ENCODE peak calls at places on chromosomes 4 and X, in five cellular contexts. V, I, P, X and T are unnamed samples. For H3K4me1 and H3K9me3, the result is how much of the 10 kb centered on the place peaks cover.

GRCh38 chr4:186067757-186068385 is 1.1 kb upstream of the TLR3 start:
- DNase-seq in V (peak), I (peak), P (no peak), X (peak), T (peak)

GRCh38 chr4:163681208-163681821 is 186.8 kb downstream of the TMA16 start:
- DNase-seq in V (no peak), I (peak), P (peak), X (peak), T (peak)

GRCh38 chr4:65383589-65384305 is 286.5 kb downstream of the EPHA5 start:
- DNase-seq in V (no peak), I (peak), P (no peak), X (no peak), T (peak)

GRCh38 chrX:16778545-16778944 is 7.7 kb upstream of the TXLNG start:
- DNase-seq in V (no peak), I (no peak), P (no peak), X (peak), T (no peak)

GRCh38 chr4:176393306-176394013 is 73.7 kb downstream of the SPCS3 start:
- DNase-seq in V (no peak), I (no peak), P (no peak), X (no peak), T (no peak)

GRCh38 chrX:54157561-54157960 is 25.5 kb downstream of the FAM120C start:
- DNase-seq in V (no peak), I (no peak), P (no peak), X (no peak), T (no peak)

GRCh38 chr4:129254526-129254925 is 158.6 kb downstream of the C4orf33 start:
- DNase-seq in V (no peak), I (no peak), P (no peak), X (no peak), T (no peak)

GRCh38 chrX:17549005-17549685 is 174.1 kb downstream of the NHS start:
- DNase-seq in V (no peak), I (no peak), P (no peak), X (no peak), T (no peak)

GRCh38 chr4:132792305-132792704 is 356.8 kb upstream of the PCDH10 start:
- DNase-seq in V (no peak), I (no peak), P (no peak), X (no peak), T (no peak)

GRCh38 chrX:133413218-133413925 is 1.9 kb downstream of the GPC4 start:
- DNase-seq in V (no peak), I (no peak), P (no peak), X (no peak), T (no peak)

GRCh38 chr4:161254375-161254774 is 909.4 kb downstream of the FSTL5 start:
- DNase-seq in V (no peak), I (peak), P (no peak), X (no peak), T (no peak)

GRCh38 chr4:30667919-30668318 is 52.2 kb upstream of the PCDH7 start:
- DNase-seq in V (no peak), I (no peak), P (no peak), X (no peak), T (no peak)

GRCh38 chr4:67327245-67327860 is 217.9 kb downstream of the CENPC start:
- DNase-seq in V (peak), I (peak), P (peak), X (peak), T (peak)

GRCh38 chr4:81965911-81966310 is 407.9 kb downstream of the HNRNPD start:
- DNase-seq in V (no peak), I (no peak), P (no peak), X (no peak), T (no peak)

GRCh38 chrX:101750744-101751143 is 91.1 kb upstream of the ARMCX2 start:
- DNase-seq in V (no peak), I (no peak), P (no peak), X (no peak), T (no peak)

GRCh38 chr4:55661398-55662056 is 25.4 kb upstream of the NMU start:
- DNase-seq in V (no peak), I (no peak), P (no peak), X (no peak), T (no peak)

GRCh38 chr4:15244354-15244753 is 183.5 kb upstream of the C1QTNF7 start:
- DNase-seq in V (no peak), I (no peak), P (no peak), X (no peak), T (no peak)

GRCh38 chr4:14218641-14219040 is 591.1 kb upstream of the BOD1L1 start:
- DNase-seq in V (no peak), I (no peak), P (no peak), X (no peak), T (no peak)

GRCh38 chrX:106415276-106415895 is 196.4 kb upstream of the RADX start:
- DNase-seq in V (no peak), I (peak), P (peak), X (peak), T (peak)

GRCh38 chr4:83722730-83723269 is 186.9 kb downstream of the GPAT3 start:
- DNase-seq in V (no peak), I (no peak), P (no peak), X (no peak), T (no peak)

GRCh38 chr4:152039085-152039484 is 278.3 kb upstream of the GATB start:
- DNase-seq in V (no peak), I (no peak), P (no peak), X (no peak), T (no peak)

GRCh38 chrX:77446029-77446585 is 1.1 kb upstream of the FGF16 start:
- DNase-seq in V (peak), I (no peak), P (no peak), X (no peak), T (peak)

GRCh38 chr4:32488690-32489089 is 1768.5 kb downstream of the PCDH7 start:
- DNase-seq in V (no peak), I (no peak), P (no peak), X (no peak), T (no peak)

GRCh38 chr4:55172694-55173287 is 47.4 kb upstream of the KDR start:
- DNase-seq in V (no peak), I (no peak), P (no peak), X (no peak), T (peak)

GRCh38 chr4:53994382-53994781 is 70.0 kb downstream of the CHIC2 start:
- DNase-seq in V (no peak), I (no peak), P (no peak), X (no peak), T (peak)

DNA sequence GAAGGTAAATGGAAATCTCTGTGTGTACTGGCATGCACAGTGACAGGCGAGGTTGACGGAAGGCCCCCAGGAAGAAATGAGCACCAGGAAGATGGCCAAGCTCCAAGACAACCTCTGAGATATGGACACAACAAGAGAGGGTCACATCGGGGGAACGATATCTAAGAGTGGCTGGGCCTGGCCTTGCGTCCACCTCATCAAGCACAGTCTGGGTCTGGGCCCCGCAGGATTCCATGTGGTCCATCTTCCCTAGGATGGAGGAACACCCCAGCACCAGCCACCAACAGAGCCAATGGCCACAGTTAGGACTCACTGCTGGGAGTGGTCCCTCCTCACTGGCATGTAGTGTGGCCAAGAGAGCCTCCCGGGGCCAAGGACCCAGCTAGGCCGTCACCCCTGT is 272.6 kb upstream of the AGTR2 start:
- DNase-seq in V (no peak), I (no peak), P (no peak), X (no peak), T (no peak)
- H3K4me1 ChIP-seq in V (under half), I (under half), P (under half), X (under half), T (under half)

GRCh38 chr4:37684154-37684553 is 2.0 kb downstream of the RELL1 start:
- DNase-seq in V (no peak), I (no peak), P (no peak), X (no peak), T (no peak)

GRCh38 chr4:37680089-37680488 is 6.1 kb downstream of the RELL1 start:
- DNase-seq in V (no peak), I (no peak), P (no peak), X (no peak), T (no peak)

GRCh38 chr4:37685211-37685725 is 908 bp downstream of the RELL1 start:
- DNase-seq in V (no peak), I (no peak), P (no peak), X (no peak), T (peak)

GRCh38 chr4:37685726-37686372 is 327 bp downstream of the RELL1 start:
- DNase-seq in V (no peak), I (peak), P (peak), X (no peak), T (peak)

DNA sequence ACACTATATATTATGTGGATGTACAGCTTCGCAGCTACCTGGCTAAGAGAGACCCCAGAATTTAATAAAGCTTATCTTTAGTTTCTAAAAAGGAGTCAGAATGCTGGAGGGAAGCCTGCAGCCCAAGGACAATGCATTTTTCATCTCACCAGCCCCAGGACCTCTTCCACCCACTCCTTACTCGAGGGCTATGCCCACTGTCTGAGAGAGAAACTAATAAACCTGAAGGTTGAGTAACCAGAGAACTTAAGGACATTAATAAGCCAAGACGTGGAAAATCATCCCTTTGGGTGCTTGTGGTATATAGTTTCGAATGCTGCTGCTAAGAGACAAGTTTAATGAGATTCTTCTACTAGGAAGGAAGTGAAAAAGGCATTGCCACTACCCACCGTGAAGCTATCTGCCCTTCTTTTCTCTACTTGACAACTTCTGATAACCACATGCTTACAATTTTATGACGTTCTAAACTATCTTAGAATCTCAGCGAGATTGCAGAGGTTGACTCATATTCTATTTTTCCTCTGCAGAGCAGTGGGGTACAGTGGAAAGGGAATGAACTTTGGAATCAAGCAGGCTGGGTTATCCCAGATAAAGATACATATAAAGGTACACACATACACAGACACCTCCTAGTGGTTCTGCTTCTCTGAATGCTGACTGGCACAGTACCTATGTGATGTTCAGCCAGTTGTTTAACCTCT is 3.3 kb downstream of the RELL1 start:
- DNase-seq in V (no peak), I (peak), P (no peak), X (peak), T (peak)
- TF ChIP-seq JUN in V (no peak), I (no peak), P (no peak), X (no peak), T (no peak)

DNA sequence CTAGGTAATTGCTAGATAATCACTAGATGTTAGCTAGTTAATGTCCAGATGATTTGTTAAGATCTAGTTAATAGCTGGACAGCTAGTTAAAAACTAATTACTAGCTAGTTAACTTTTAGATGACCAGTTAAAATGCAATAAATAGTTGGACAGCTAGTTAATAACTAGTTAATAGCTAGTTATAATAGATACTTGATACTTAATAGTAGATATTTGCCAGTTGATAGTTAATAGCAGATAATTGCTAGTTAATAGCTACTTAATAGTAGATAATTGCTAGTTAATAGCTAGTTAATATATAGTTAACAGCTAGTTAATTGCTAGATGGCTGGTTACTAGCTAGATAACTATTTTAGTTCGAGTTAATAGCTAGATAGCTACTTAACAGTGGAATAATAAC is 631.4 kb upstream of the CT83 start:
- DNase-seq in V (no peak), I (no peak), P (no peak), X (no peak), T (no peak)
- H3K9me3 ChIP-seq in V (under half), I (under half), P (under half), X (under half), T (under half)

GRCh38 chrX:39310925-39311324 is 509.7 kb downstream of the MID1IP1 start:
- DNase-seq in V (no peak), I (no peak), P (no peak), X (no peak), T (peak)
- H3K4me1 ChIP-seq in V (under half), I (under half), P (under half), X (under half), T (under half)

DNA sequence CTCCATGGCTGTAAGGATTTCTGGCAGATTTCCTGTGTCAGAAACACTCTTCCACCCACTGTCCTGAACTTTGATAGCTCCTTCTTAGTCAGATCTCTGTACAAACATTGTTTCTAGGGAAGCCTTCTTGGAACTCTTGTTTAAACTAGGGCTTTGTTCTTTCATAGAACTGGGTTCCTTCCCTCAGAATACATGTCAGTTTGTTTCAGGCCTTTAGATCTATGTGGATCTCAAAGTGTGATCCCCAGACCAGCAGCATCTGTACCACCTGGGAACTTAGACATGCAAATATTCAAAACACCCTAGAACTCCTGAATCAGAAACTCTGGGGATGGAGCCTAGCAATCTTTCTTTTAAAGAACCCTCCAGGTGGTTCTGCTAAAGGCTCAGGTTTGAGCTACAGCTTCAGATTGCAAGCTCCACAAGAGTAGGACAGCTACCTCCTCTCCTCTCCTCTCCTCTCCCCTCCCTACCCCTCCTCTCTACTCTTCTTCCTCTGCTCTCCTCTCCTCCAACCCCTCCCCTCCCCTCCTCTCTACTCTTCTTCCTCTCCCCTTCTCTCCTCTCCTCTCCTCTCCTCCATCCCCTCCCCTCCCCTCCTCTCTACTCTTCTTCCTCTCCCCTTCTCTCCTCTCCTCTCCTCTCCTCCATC is 12.7 kb downstream of the RASSF6 start:
- DNase-seq in V (no peak), I (peak), P (no peak), X (no peak), T (no peak)
- TF ChIP-seq JUN in V (no peak), I (no peak), P (no peak), X (no peak), T (no peak)

GRCh38 chrX:24494544-24495113 is 29.5 kb downstream of the PDK3 start:
- DNase-seq in V (no peak), I (peak), P (no peak), X (peak), T (peak)
- H3K9me3 ChIP-seq in V (under half), I (under half), P (under half), X (under half), T (under half)